ENCODE peak calls at places on chromosomes 12 and 14, in five cellular contexts. K, T, B, C and R are unnamed samples. For H3K4me1 and H3K9me3, the result is how much of the 10 kb centered on the place peaks cover.

GRCh38 chr14:105647784-105648608 is 121.6 kb downstream of the TMEM121 start:
- DNase-seq in K (no peak), T (no peak), B (peak), C (no peak), R (no peak)

GRCh38 chr14:45838597-45838996 is 585.6 kb upstream of the MIS18BP1 start:
- DNase-seq in K (no peak), T (no peak), B (no peak), C (no peak), R (peak)

GRCh38 chr12:57765003-57765697 is 1.7 kb downstream of the CYP27B1 start:
- DNase-seq in K (peak), T (peak), B (no peak), C (no peak), R (peak)

GRCh38 chr12:96419576-96420254 is 19.5 kb upstream of the CDK17 start:
- DNase-seq in K (no peak), T (no peak), B (no peak), C (no peak), R (no peak)

GRCh38 chr14:42541535-42542001 is 934.9 kb downstream of the LRFN5 start:
- DNase-seq in K (no peak), T (no peak), B (no peak), C (no peak), R (no peak)

GRCh38 chr12:95623554-95624170 is 72.4 kb upstream of the USP44 start:
- DNase-seq in K (peak), T (peak), B (peak), C (peak), R (peak)

GRCh38 chr12:85866929-85867776 is 6.9 kb upstream of the NTS start:
- DNase-seq in K (peak), T (peak), B (peak), C (peak), R (peak)

GRCh38 chr14:104395941-104396681 is 183.5 kb upstream of the C14orf180 start:
- DNase-seq in K (no peak), T (no peak), B (no peak), C (no peak), R (no peak)

GRCh38 chr12:76878045-76878898 is 547 bp downstream of the CSRP2 start:
- DNase-seq in K (peak), T (peak), B (peak), C (peak), R (peak)

GRCh38 chr14:76015191-76015590 is 29.6 kb downstream of the IFT43 start:
- DNase-seq in K (no peak), T (no peak), B (no peak), C (no peak), R (no peak)

GRCh38 chr12:64001439-64001838 is 156.9 kb downstream of the SRGAP1 start:
- DNase-seq in K (no peak), T (no peak), B (no peak), C (no peak), R (no peak)

GRCh38 chr14:88179725-88180124 is 143.3 kb downstream of the KCNK10 start:
- DNase-seq in K (no peak), T (no peak), B (no peak), C (no peak), R (no peak)

GRCh38 chr12:38149395-38150073 is 167.0 kb upstream of the ALG10B start:
- DNase-seq in K (no peak), T (no peak), B (no peak), C (peak), R (no peak)

GRCh38 chr12:8080131-8080530 is 1.9 kb upstream of the NECAP1 start:
- DNase-seq in K (no peak), T (no peak), B (no peak), C (no peak), R (no peak)

GRCh38 chr12:27236498-27236897 is 7.6 kb upstream of the STK38L start:
- DNase-seq in K (no peak), T (no peak), B (no peak), C (peak), R (peak)

GRCh38 chr12:11689591-11690158 is 40.2 kb downstream of the ETV6 start:
- DNase-seq in K (no peak), T (no peak), B (no peak), C (no peak), R (no peak)

GRCh38 chr12:101802486-101802885 is 28.3 kb downstream of the GNPTAB start:
- DNase-seq in K (no peak), T (no peak), B (no peak), C (no peak), R (no peak)

GRCh38 chr14:35401853-35402252 is 2.7 kb downstream of the NFKBIA start:
- DNase-seq in K (no peak), T (peak), B (no peak), C (no peak), R (no peak)

GRCh38 chr12:122825773-122826724 is 9.2 kb upstream of the HIP1R start:
- DNase-seq in K (no peak), T (peak), B (no peak), C (no peak), R (no peak)

GRCh38 chr12:16531623-16532022 is 74.3 kb downstream of the LMO3 start:
- DNase-seq in K (no peak), T (no peak), B (peak), C (no peak), R (peak)

GRCh38 chr12:101018540-101018939 is 191.5 kb downstream of the SLC5A8 start:
- DNase-seq in K (peak), T (peak), B (no peak), C (peak), R (peak)

GRCh38 chr12:50525422-50525821 is 20.6 kb downstream of the DIP2B start:
- DNase-seq in K (no peak), T (no peak), B (no peak), C (no peak), R (no peak)
- H3K4me1 ChIP-seq in K (half or more), T (under half), B (under half), C (half or more), R (under half)

DNA sequence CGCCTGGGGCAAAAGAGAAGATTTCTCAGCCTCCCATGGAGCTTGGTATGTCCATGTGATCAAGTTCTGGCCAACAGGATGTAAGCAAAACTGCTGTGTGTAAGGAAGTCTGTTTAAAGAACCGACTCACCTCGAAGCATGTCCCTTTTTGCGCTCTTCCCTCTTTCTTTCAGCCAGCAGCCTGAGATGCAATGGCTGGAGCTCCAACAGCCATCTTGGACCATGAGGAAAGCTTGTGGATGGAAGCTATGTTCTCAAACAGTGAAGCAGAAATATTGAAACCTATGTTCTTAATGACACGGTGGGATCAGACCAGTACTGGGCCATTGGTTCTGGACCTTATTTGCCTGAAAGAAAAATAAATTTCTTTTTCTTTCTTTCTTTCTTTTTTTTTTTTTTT is 82.3 kb upstream of the SLC24A4 start:
- DNase-seq in K (no peak), T (no peak), B (no peak), C (no peak), R (no peak)
- H3K9me3 ChIP-seq in K (under half), T (under half), B (under half), C (under half), R (under half)

GRCh38 chr12:2195085-2195484 is 142.3 kb downstream of the CACNA1C start:
- DNase-seq in K (no peak), T (no peak), B (no peak), C (no peak), R (no peak)
- H3K4me1 ChIP-seq in K (under half), T (under half), B (under half), C (under half), R (under half)

DNA sequence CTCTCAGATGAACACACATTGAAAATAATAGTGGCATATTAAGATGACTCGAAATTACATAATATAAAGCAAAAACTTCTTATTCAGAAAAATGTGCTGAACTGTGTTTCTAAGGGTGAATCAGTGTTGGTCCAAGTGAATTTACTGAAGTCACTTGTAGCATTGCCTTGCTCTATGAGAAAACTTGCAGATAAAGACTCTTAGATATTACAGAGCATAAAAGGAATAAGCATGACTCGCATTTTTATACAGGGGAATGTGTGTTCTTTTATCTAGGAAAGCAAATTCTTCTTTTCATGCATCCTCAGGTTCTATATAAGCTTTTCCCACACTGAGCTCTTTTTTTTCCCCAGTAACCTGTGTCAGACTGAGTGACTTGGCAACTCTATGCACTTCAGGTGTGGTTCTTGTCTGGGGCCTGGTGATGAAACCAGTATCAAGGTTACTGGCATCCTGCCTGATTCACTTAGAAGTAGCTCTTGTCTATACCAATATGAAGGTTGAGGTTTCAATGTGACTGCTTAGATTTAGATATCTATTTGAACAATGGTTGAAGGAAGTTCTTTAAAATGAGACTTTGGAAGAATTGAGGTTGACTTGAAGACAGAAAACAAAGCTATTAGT is 76.1 kb downstream of the OTOGL start:
- DNase-seq in K (no peak), T (no peak), B (no peak), C (no peak), R (no peak)
- H3K9me3 ChIP-seq in K (under half), T (under half), B (under half), C (under half), R (under half)